ENCODE peak calls at places on chromosomes 2 and 18, in four cellular contexts. J, E, Y and S are unnamed samples.

GRCh38 chr18:75154997-75155396 is 53.9 kb downstream of the PTGR3 start:
- DNase-seq in E (no peak), J (no peak), Y (no peak), S (no peak)

GRCh38 chr2:17878222-17879136 is at the start of gene KCNS3:
- DNase-seq in Y (peak; percentile 75), E (no peak), J (peak; percentile 87), S (peak; percentile 25)

GRCh38 chr2:132646805-132647115 is 23.2 kb downstream of the LYPD1 start:
- DNase-seq in J (no peak), Y (no peak), E (no peak), S (no peak)

GRCh38 chr2:204665244-204665643 is 120.0 kb downstream of the PARD3B start:
- DNase-seq in E (peak; percentile 10), Y (no peak), J (no peak), S (no peak)

GRCh38 chr2:144183744-144184143 is 336.2 kb downstream of the ZEB2 start:
- DNase-seq in E (no peak), Y (no peak), J (no peak), S (no peak)

GRCh38 chr18:44744206-44745180 is 63.8 kb downstream of the SETBP1 start:
- DNase-seq in Y (peak; percentile 63), E (no peak), J (peak; percentile 14), S (no peak)

GRCh38 chr2:96547751-96548161 is 11.2 kb downstream of the ARID5A start:
- DNase-seq in E (no peak), Y (peak; percentile 52), J (no peak), S (no peak)

GRCh38 chr2:50315366-50315765 is 716.6 kb downstream of the NRXN1 start:
- DNase-seq in Y (no peak), E (no peak), J (no peak), S (no peak)

GRCh38 chr2:134254836-134255235 is 964 bp downstream of the MGAT5 start:
- DNase-seq in Y (no peak), E (no peak), J (no peak), S (no peak)

GRCh38 chr2:191857406-191857805 is 10.5 kb upstream of the CAVIN2 start:
- DNase-seq in E (no peak), Y (no peak), J (no peak), S (no peak)

GRCh38 chr2:241092677-241093076 is 9.4 kb downstream of the MTERF4 start:
- DNase-seq in J (no peak), Y (no peak), E (no peak), S (no peak)

GRCh38 chr2:50769416-50769815 is 262.5 kb downstream of the NRXN1 start:
- DNase-seq in Y (no peak), J (no peak), E (no peak), S (no peak)

GRCh38 chr2:205496777-205497176 is 185.5 kb upstream of the NRP2 start:
- DNase-seq in E (no peak), Y (no peak), J (no peak), S (no peak)

GRCh38 chr2:105215586-105216192 is 25.9 kb upstream of the GPR45 start:
- DNase-seq in Y (no peak), E (no peak), J (no peak), S (no peak)

GRCh38 chr2:172888704-172889103 is 153.1 kb downstream of the RAPGEF4 start:
- DNase-seq in J (no peak), E (no peak), Y (no peak), S (no peak)

GRCh38 chr18:76553715-76554603 is 58.9 kb upstream of the ZNF516 start:
- DNase-seq in J (no peak), E (peak; percentile 79), Y (no peak), S (no peak)

GRCh38 chr2:166197446-166197845 is 69.6 kb upstream of the SCN1A start:
- DNase-seq in J (no peak), E (peak; percentile 20), Y (no peak), S (no peak)

GRCh38 chr2:225512873-225513580 is 113.5 kb downstream of the NYAP2 start:
- DNase-seq in E (peak; percentile 4), Y (no peak), J (no peak), S (no peak)

GRCh38 chr2:96876811-96877437 is 7.0 kb upstream of the SEMA4C start:
- DNase-seq in J (no peak), E (no peak), Y (no peak), S (no peak)

GRCh38 chr2:28901202-28901601 is 6.7 kb downstream of the WDR43 start:
- DNase-seq in Y (no peak), E (no peak), J (no peak), S (no peak)

GRCh38 chr2:11166476-11166875 is 11.2 kb downstream of the SLC66A3 start:
- DNase-seq in Y (peak; percentile 11), E (no peak), J (no peak), S (no peak)

GRCh38 chr2:237558918-237559645 is 7.3 kb upstream of the PRLH start:
- DNase-seq in J (no peak), E (no peak), Y (no peak), S (no peak)

GRCh38 chr2:47014564-47015051 is 99.0 kb upstream of the MCFD2 start:
- DNase-seq in Y (no peak), J (no peak), E (no peak), S (no peak)

GRCh38 chr2:16199882-16200590 is 259.7 kb downstream of the MYCN start:
- DNase-seq in J (no peak), E (no peak), Y (no peak), S (no peak)

GRCh38 chr2:16203069-16203468 is 262.7 kb downstream of the MYCN start:
- DNase-seq in J (no peak), E (no peak), Y (no peak), S (no peak)

GRCh38 chr2:16201876-16202642 is 261.7 kb downstream of the MYCN start:
- DNase-seq in J (no peak), Y (no peak), E (no peak), S (no peak)

GRCh38 chr2:16202643-16203020 is 262.3 kb downstream of the MYCN start:
- DNase-seq in Y (no peak), E (no peak), J (no peak), S (no peak)

GRCh38 chr2:16200791-16201190 is 260.4 kb downstream of the MYCN start:
- DNase-seq in J (no peak), E (no peak), Y (no peak), S (no peak)
- H3K4me1 ChIP-seq in J (no peaks in the 10 kb centered on the region), E (peaks cover 33% of the 10 kb centered on the region), Y (no peaks in the 10 kb centered on the region), S (peaks cover 7% of the 10 kb centered on the region)

DNA sequence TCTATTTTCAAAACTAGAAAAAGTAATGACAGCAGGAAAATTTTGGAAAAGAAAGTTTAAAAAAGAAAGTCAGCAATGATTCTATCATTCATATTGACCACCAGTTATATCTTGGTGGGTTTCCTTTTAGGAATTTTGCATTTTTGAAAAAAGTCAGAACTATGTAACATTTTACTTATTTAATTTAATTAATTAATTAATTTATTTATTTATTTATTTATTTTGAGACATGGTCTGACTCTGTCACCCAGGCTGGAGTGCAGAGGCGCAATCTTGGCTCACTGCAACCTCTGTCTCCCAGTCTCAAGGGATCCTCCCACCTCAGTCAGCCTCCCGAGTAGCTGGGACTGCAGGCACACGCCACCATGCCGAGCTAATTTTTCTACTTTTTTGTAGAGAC is 149.9 kb upstream of the ACAA2 start:
- DNase-seq in Y (no peak), J (no peak), E (no peak), S (no peak)
- TF ChIP-seq ZNF274 in Y (no peak), J (no peak), E (no peak), S (no peak)

GRCh38 chr18:62531931-62532330 is 9.1 kb downstream of the ZCCHC2 start:
- DNase-seq in Y (no peak), J (no peak), E (no peak), S (no peak)
- H3K4me1 ChIP-seq in Y (no peaks in the 10 kb centered on the region), J (no peaks in the 10 kb centered on the region), E (peaks cover 99% of the 10 kb centered on the region), S (no peaks in the 10 kb centered on the region)

GRCh38 chr2:156191547-156191946 is 141.0 kb downstream of the NR4A2 start:
- DNase-seq in J (no peak), Y (no peak), E (no peak), S (no peak)
- TF ChIP-seq ZNF274 in J (no peak), Y (no peak), E (no peak), S (no peak)

DNA sequence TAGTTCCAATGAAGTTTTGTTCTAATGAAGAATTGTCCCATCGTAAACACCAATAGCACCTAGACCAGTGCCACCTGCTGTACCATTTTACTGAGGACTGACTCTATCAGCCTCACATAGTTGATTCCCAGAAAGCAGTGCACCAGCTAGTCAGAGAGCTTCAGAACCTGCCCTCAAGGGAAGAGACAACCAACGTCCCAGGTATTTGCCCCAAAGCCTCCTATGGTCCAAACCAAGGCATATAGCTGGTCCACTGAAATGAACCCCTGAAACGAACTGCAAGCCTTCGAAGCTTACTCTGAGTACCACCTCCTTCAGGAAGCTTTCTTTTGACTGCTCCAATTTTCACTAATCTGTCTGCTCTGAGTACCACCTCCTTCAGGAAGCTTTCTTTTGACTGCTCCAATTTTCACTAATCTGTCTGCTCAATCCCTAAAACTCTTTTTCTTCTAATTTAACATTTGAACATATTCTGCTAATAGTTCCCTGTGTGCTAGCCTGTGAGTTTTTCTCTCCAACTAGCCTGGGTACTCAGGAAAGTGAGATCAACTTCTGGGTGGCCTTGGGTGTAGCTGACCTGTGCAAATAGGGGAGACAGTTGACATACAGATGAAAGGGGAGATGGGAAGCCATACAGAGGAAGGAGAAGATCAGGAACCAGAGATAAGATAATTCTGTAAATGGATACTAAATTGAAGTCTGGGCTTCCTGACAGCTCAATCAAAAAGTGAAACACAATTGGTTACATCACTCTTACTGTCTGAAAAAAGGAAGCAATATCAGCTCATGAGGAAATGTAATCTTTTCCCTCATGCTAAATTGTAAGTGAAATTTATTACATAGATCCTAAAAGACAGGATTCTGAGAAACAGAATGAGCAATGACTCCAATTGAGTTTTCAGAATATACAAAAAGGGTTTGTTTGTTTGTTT is 33.5 kb upstream of the EML4 start:
- DNase-seq in J (no peak), E (peak; percentile 96), Y (no peak), S (no peak)
- H3K4me1 ChIP-seq in J (peaks cover 8% of the 10 kb centered on the region), E (peaks cover 100% of the 10 kb centered on the region), Y (no peaks in the 10 kb centered on the region), S (peaks cover 2% of the 10 kb centered on the region)

DNA sequence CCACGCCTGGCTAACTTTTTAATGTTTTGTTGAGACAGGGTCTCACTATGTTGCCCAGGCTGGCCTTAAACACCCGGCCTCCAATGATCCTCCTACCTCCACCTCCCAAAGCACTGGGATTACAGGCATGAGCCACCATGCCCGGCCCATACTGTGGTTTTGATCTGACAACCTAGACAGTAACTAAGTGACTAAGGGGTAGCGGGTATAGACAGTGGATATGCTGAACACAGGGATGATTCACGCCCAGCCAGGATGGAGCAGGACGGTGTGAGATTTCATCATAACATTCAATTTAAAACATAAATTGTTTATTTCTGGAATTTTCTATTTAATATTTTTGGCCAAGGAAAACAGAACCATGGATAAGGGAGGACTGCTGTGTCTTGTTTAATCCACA is 36.0 kb upstream of the YPEL5 start:
- DNase-seq in E (no peak), J (no peak), Y (no peak), S (no peak)
- TF ChIP-seq ZNF274 in E (no peak), J (no peak), Y (no peak), S (no peak)

GRCh38 chr18:57784816-57785144 is 18.3 kb downstream of the ATP8B1 start:
- DNase-seq in E (no peak), J (no peak), Y (no peak), S (no peak)
- H3K4me1 ChIP-seq in E (peaks cover 53% of the 10 kb centered on the region), J (peaks cover 7% of the 10 kb centered on the region), Y (peaks cover 2% of the 10 kb centered on the region), S (no peaks in the 10 kb centered on the region)